ENCODE peak calls at places on chromosomes 5 and 9, in four cellular contexts. G, P, J and L are unnamed samples.

GRCh38 chr5:73751254-73751914 is 125.4 kb downstream of the ARHGEF28 start:
- DNase-seq in G (no peak), P (no peak), J (no peak), L (no peak)

GRCh38 chr9:36924071-36924470 is 110.0 kb downstream of the PAX5 start:
- DNase-seq in G (peak; percentile 88), P (no peak), J (no peak), L (no peak)

GRCh38 chr5:180809403-180810209 is 7.0 kb upstream of the MGAT1 start:
- DNase-seq in G (peak; percentile 94), P (peak; percentile 72), J (no peak), L (peak; percentile 92)

GRCh38 chr9:109182940-109183798 is 16.1 kb upstream of the FRRS1L start:
- DNase-seq in G (peak; percentile 48), P (no peak), J (no peak), L (peak; percentile 11)

GRCh38 chr5:149611327-149611726 is 30.0 kb downstream of the ARHGEF37 start:
- DNase-seq in G (peak; percentile 65), P (no peak), J (no peak), L (no peak)

GRCh38 chr5:17477553-17478265 is 20.3 kb upstream of the TAF11L2 start:
- DNase-seq in G (no peak), P (no peak), J (no peak), L (no peak)

GRCh38 chr5:10635257-10635860 is 71.5 kb downstream of the ANKRD33B start:
- DNase-seq in G (peak; percentile 59), P (no peak), J (peak; percentile 7), L (peak; percentile 69)

GRCh38 chr9:34611251-34611810 is 566 bp downstream of the RPP25L start:
- DNase-seq in G (no peak), P (no peak), J (no peak), L (no peak)

GRCh38 chr5:176901260-176902101 is 2.3 kb upstream of the HK3 start:
- DNase-seq in G (peak; percentile 8), P (no peak), J (no peak), L (no peak)

GRCh38 chr5:74538206-74538661 is 102.3 kb downstream of the ENC1 start:
- DNase-seq in G (peak; percentile 90), P (no peak), J (no peak), L (no peak)

GRCh38 chr9:8816361-8816760 is 1016.8 kb upstream of the DMAC1 start:
- DNase-seq in G (no peak), P (no peak), J (no peak), L (no peak)

GRCh38 chr5:175718401-175719108 is 60.7 kb downstream of the HRH2 start:
- DNase-seq in G (peak; percentile 27), P (peak; percentile 31), J (peak; percentile 50), L (peak; percentile 45)